ENCODE peak calls at places on chromosomes 13 and 19, in seven cellular contexts. D is glutamatergic neuron, C is astrocyte of the cerebellum, K is BJ, R is AG09319, Y is activated B cell treated with CpG ODN at 0.5 μM for 24 hours, J is astrocyte of the spinal cord. P is an unnamed sample.

GRCh38 chr13:76976488-76976887 is 15.4 kb upstream of the CLN5 start:
- DNase-seq in Y (no peak), K (peak), J (peak), R (no peak), C (peak), D (no peak), P (no peak)

GRCh38 chr13:34708914-34709313 is 233.2 kb upstream of the NBEA start:
- DNase-seq in Y (no peak), R (no peak), C (no peak), K (no peak), J (no peak), D (no peak), P (no peak)

GRCh38 chr19:36093146-36093662 is 17.7 kb upstream of the OVOL3 start:
- DNase-seq in K (no peak), J (no peak), R (no peak), D (no peak), C (no peak), Y (no peak), P (no peak)

GRCh38 chr19:1138121-1138520 is 34.3 kb downstream of the GPX4 start:
- DNase-seq in J (no peak), Y (no peak), K (no peak), C (no peak), R (no peak), D (no peak), P (no peak)

GRCh38 chr19:38543807-38544568 is 73.8 kb downstream of the MAP4K1 start:
- DNase-seq in K (peak), Y (no peak), J (peak), D (no peak), C (peak), R (peak), P (no peak)

GRCh38 chr19:38385804-38386257 is 2.0 kb downstream of the GGN start:
- DNase-seq in R (no peak), K (no peak), Y (peak), C (no peak), J (no peak), D (peak), P (no peak)

GRCh38 chr13:48818495-48818961 is 157.2 kb upstream of the FNDC3A start:
- DNase-seq in K (peak), Y (no peak), J (peak), D (peak), C (peak), R (peak), P (no peak)

GRCh38 chr19:4781851-4782250 is 9.7 kb upstream of the FEM1A start:
- DNase-seq in D (no peak), Y (no peak), R (no peak), J (no peak), C (no peak), K (no peak), P (no peak)

GRCh38 chr19:45643024-45643926 is 4.1 kb upstream of the EML2 start:
- DNase-seq in R (no peak), K (no peak), J (peak), C (peak), D (peak), Y (peak), P (peak)

GRCh38 chr13:21879263-21879914 is 208.5 kb downstream of the FGF9 start:
- DNase-seq in R (no peak), C (no peak), K (no peak), J (no peak), Y (no peak), D (no peak), P (no peak)

GRCh38 chr19:3075605-3076431 is 13.5 kb upstream of the TLE5 start:
- DNase-seq in J (no peak), R (no peak), K (no peak), C (no peak), D (peak), Y (peak), P (no peak)

DNA sequence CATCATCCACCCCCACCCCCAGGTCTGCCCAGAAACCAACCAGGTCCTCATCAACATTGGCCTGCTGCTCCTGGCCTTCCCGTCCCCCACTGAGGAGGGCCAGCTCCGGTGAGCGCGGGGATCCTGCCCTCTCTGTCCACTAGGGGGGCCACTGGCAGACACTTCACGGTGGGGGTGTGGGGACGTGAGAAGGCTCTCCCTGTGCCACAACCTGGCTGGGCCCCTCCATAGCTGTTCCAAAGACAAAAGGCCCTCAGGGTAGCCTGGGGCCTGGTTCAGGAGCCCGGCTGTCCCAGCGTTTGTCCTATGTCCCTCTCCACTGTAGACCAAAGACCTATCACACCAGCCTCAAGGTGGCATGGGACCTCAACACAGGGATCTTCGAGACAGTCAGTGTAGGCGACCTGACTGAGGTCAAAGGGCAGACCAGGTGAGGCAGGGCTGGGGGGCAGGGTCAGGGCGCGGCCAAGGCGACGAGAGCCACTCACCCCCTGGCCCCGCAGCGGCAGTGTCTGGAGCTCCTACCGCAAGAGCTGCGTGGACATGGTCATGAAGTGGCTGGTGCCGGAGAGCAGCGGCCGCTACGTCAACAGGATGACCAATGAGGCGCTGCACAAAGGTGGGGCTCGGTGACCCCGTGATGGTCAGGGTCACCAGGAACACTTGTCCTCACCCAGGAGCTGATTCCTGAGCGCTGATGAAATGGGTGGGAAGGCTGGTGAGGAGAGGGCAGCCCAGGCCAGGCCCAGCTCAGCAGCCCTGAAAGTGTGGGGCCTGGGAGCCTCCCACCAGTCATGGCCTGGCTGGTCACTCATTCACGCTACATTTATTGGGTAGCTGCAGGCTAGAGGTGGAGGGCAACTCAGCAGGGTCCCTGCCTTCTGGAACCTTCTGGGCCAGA is 7.9 kb downstream of the DCAF15 start:
- DNase-seq in R (no peak), C (no peak), D (no peak), Y (no peak), J (no peak), K (no peak), P (no peak)
- TF ChIP-seq CTCF in R (peak), C (no peak), D (no peak), Y (no peak), J (peak), K (peak), P (peak)

GRCh38 chr13:39051157-39051556 is 12.9 kb downstream of the NHLRC3 start:
- DNase-seq in J (peak), C (peak), K (no peak), R (no peak), D (no peak), Y (no peak), P (no peak)
- TF ChIP-seq CTCF in J (peak), C (peak), K (peak), R (peak), D (peak), Y (no peak), P (peak)

GRCh38 chr13:20721454-20722357 is 18.2 kb downstream of the IL17D start:
- DNase-seq in D (peak), R (no peak), K (no peak), C (peak), Y (no peak), J (peak), P (no peak)
- TF ChIP-seq CTCF in D (no peak), R (no peak), K (peak), C (no peak), Y (no peak), J (peak), P (no peak)

DNA sequence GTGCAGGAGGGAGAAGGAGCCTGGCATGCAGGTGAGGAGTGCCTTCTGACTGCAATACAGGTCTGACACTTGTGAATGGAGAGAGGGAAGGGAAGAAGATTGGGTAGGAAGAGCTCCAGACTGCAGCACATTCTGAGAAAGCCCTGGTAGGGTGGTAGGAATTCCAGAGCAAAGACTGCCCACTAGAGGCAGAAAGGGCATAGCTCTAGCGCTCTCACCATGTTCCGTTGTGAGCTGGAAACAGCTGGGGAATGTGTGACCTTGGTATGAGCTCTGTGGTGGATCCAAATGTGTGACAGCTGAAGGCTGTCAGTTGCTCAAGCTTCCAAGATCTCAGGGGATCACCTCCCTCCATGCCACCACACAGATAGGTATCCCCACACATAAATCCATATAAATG is 2.9 kb upstream of the MTUS2 start:
- DNase-seq in R (no peak), Y (no peak), J (no peak), C (no peak), D (no peak), K (no peak), P (no peak)
- TF ChIP-seq CTCF in R (no peak), Y (no peak), J (no peak), C (no peak), D (no peak), K (peak), P (no peak)

DNA sequence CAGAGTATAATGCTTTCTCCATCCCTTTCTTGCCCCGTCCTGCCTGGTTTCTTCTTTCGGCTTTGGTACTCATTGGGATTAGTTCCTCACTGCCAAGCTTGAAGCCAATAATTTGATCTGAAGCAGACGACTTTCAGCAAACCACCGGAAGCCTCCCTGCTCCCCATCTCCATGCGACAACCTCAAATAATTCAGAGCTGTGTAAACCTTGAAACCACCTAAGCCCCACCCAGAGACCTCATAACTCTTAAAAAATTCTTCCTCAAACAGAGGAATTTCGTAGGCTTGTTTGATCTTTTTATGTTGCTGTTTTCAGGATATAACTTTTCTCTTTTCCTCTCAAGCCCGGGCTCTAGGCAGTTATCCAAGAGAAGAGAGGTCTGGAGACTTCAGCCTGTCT is 311.5 kb downstream of the KCNRG start:
- DNase-seq in J (peak), Y (no peak), K (no peak), R (no peak), C (peak), D (no peak), P (no peak)
- TF ChIP-seq CTCF in J (no peak), Y (no peak), K (no peak), R (no peak), C (no peak), D (no peak), P (no peak)

GRCh38 chr19:14315433-14315832 is 65.8 kb upstream of the ADGRE5 start:
- DNase-seq in R (no peak), D (no peak), J (no peak), Y (no peak), K (no peak), C (no peak), P (no peak)
- TF ChIP-seq CTCF in R (no peak), D (no peak), J (peak), Y (no peak), K (no peak), C (peak), P (no peak)

DNA sequence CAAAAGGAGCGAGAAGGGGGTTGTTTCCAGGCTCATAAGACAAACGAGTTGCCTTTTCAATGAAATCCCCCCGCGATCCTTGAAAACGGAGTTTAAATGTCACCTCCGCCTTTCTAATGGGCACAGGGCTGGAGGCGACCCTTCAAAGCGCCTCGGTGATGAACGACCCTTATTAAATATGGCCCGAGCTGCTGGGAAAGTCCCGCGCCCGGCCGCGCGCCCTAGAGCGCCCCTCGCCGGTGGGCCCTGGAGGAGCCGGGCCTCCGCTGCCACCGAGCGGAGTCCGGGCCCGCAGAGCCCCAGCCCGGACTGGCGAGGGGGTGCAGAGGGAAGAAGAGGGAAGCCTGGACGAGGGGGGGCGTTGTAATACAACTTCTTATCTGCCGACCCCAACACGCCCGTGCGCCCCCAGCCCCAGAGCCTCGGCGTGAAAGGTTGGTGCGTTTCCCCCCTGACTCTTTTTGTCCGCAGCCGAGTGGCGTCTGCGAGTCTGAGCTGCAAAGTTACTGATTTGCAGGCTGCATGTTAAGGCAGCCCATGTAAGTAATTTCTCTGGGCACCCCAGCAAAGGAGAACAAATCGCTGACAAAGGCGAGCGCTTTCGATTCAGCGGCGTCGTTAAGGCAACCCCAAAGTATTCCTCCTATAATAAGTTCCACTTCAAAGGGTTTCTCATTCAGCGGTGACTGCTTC is 11.9 kb downstream of the ZIC5 start:
- DNase-seq in D (no peak), J (peak), R (no peak), Y (no peak), C (no peak), K (no peak), P (no peak)
- TF ChIP-seq CTCF in D (peak), J (peak), R (no peak), Y (no peak), C (peak), K (no peak), P (no peak)

GRCh38 chr19:28184997-28185396 is 1028.0 kb downstream of the UQCRFS1 start:
- DNase-seq in J (no peak), Y (no peak), D (no peak), K (no peak), R (no peak), C (peak), P (no peak)

GRCh38 chr19:28185646-28186045 is 1027.3 kb downstream of the UQCRFS1 start:
- DNase-seq in R (no peak), D (no peak), J (no peak), Y (no peak), C (no peak), K (no peak), P (no peak)
- TF ChIP-seq CTCF in R (no peak), D (no peak), J (no peak), Y (no peak), C (no peak), K (no peak), P (no peak)

P was measured in CD14-positive monocyte.